ENCODE peak calls at places on chromosome 11, in four cellular contexts. D is hypothalamus; J is activated naive CD8-positive, alpha-beta T cell treated with anti-CD3 and anti-CD28 coated beads, Interleukin-2, amount 50 U/mL, for 24 hours; U is NCI-H748 treated with DMSO at 0.1 percent for 48 hours. B is an unnamed sample.

GRCh38 chr11:60274462-60274861 is 6.0 kb upstream of the MS4A4A start:
- DNase-seq in U (no peak), D (no peak), J (no peak), B (no peak)

GRCh38 chr11:88282789-88283188 is 54.7 kb downstream of the CTSC start:
- DNase-seq in J (no peak), D (no peak), U (no peak), B (no peak)

GRCh38 chr11:7251836-7252682 is at the start of gene SYT9:
- DNase-seq in D (peak), U (peak), J (peak), B (no peak)

GRCh38 chr11:124739479-124740276 is at the start of gene NRGN:
- DNase-seq in J (peak), U (peak), D (peak), B (peak)

GRCh38 chr11:131118247-131118646 is 202.0 kb upstream of the SNX19 start:
- DNase-seq in U (no peak), J (no peak), D (no peak), B (no peak)

GRCh38 chr11:130217632-130218031 is 58.0 kb downstream of the ST14 start:
- DNase-seq in D (no peak), U (no peak), J (no peak), B (no peak)

GRCh38 chr11:68002943-68003845 is 703 bp downstream of the UNC93B1 start:
- DNase-seq in U (peak), J (peak), D (no peak), B (peak)

GRCh38 chr11:75286826-75287465 is 46.4 kb downstream of the TPBGL start:
- DNase-seq in U (no peak), J (no peak), D (no peak), B (no peak)

GRCh38 chr11:117560786-117561530 is 233.3 kb downstream of the CEP164 start:
- DNase-seq in J (no peak), U (no peak), D (no peak), B (no peak)

GRCh38 chr11:45964911-45965389 is 42.5 kb downstream of the LARGE2 start:
- DNase-seq in J (peak), D (peak), U (peak), B (peak)

GRCh38 chr11:2529636-2530035 is 84.8 kb downstream of the KCNQ1 start:
- DNase-seq in D (no peak), J (no peak), U (no peak), B (no peak)

GRCh38 chr11:123560001-123560400 is 94.4 kb downstream of the SCN3B start:
- DNase-seq in D (peak), J (peak), U (peak), B (no peak)

GRCh38 chr11:30257058-30257457 is 26.2 kb downstream of the FSHB start:
- DNase-seq in D (no peak), J (no peak), U (no peak), B (no peak)